ENCODE peak calls at places on chromosomes 16 and 17, in four cellular contexts. One of them, this sample, is unnamed.

GRCh38 chr17:55549140-55549539 is 37.9 kb upstream of the SMIM36 start:
- DNase-seq in HepG2: peak
- DNase-seq in WTC11: no peak
- DNase-seq in HEK293T: no peak
- DNase-seq in this sample: no peak

GRCh38 chr17:75130632-75131277 is 787 bp downstream of the NT5C start:
- DNase-seq in HepG2: peak
- DNase-seq in WTC11: peak
- DNase-seq in HEK293T: peak
- DNase-seq in this sample: peak

GRCh38 chr17:80124351-80124981 is 22.5 kb downstream of the EIF4A3 start:
- DNase-seq in HepG2: peak
- DNase-seq in WTC11: peak
- DNase-seq in HEK293T: peak
- DNase-seq in this sample: no peak

GRCh38 chr16:20622498-20622870 is 46.3 kb upstream of the ACSM2B start:
- DNase-seq in HepG2: no peak
- DNase-seq in WTC11: no peak
- DNase-seq in HEK293T: no peak
- DNase-seq in this sample: no peak

GRCh38 chr17:20121359-20122235 is 112.4 kb downstream of the SPECC1 start:
- DNase-seq in HepG2: peak
- DNase-seq in WTC11: peak
- DNase-seq in HEK293T: peak
- DNase-seq in this sample: peak

GRCh38 chr16:11561440-11561797 is 25.3 kb downstream of the LITAF start:
- DNase-seq in HepG2: no peak
- DNase-seq in WTC11: no peak
- DNase-seq in HEK293T: no peak
- DNase-seq in this sample: no peak

GRCh38 chr16:10317425-10318001 is 68.3 kb upstream of the ATF7IP2 start:
- DNase-seq in HepG2: no peak
- DNase-seq in WTC11: no peak
- DNase-seq in HEK293T: no peak
- DNase-seq in this sample: no peak

GRCh38 chr17:41417576-41418015 is 6.8 kb downstream of the KRT37 start:
- DNase-seq in HepG2: peak
- DNase-seq in WTC11: peak
- DNase-seq in HEK293T: peak
- DNase-seq in this sample: peak

GRCh38 chr16:11550651-11551498 is 35.8 kb downstream of the LITAF start:
- DNase-seq in HepG2: no peak
- DNase-seq in WTC11: no peak
- DNase-seq in HEK293T: no peak
- DNase-seq in this sample: no peak

GRCh38 chr16:75264531-75264998 is 13.1 kb upstream of the BCAR1 start:
- DNase-seq in HepG2: no peak
- DNase-seq in WTC11: no peak
- DNase-seq in HEK293T: no peak
- DNase-seq in this sample: no peak

GRCh38 chr16:83481589-83481988 is 326.2 kb upstream of the HSBP1 start:
- DNase-seq in HepG2: no peak
- DNase-seq in WTC11: no peak
- DNase-seq in HEK293T: no peak
- DNase-seq in this sample: no peak

GRCh38 chr17:2940352-2940751 is 123.1 kb downstream of the OR1D5 start:
- DNase-seq in HepG2: no peak
- DNase-seq in WTC11: peak
- DNase-seq in HEK293T: no peak
- DNase-seq in this sample: no peak

GRCh38 chr17:28225872-28226271 is 93.1 kb upstream of the TMEM97 start:
- DNase-seq in HepG2: no peak
- DNase-seq in WTC11: no peak
- DNase-seq in HEK293T: no peak
- DNase-seq in this sample: no peak

GRCh38 chr16:69073181-69073669 is 32.2 kb upstream of the HAS3 start:
- DNase-seq in HepG2: peak
- DNase-seq in WTC11: no peak
- DNase-seq in HEK293T: no peak
- DNase-seq in this sample: no peak

GRCh38 chr17:60345233-60345632 is 46.7 kb downstream of the USP32 start:
- DNase-seq in HepG2: no peak
- DNase-seq in WTC11: no peak
- DNase-seq in HEK293T: peak
- DNase-seq in this sample: no peak

GRCh38 chr16:1991588-1992474 is 2.1 kb downstream of the SYNGR3 start:
- DNase-seq in HepG2: no peak
- DNase-seq in WTC11: peak
- DNase-seq in HEK293T: peak
- DNase-seq in this sample: peak

GRCh38 chr17:7855643-7856080 is 796 bp downstream of the TMEM88 start:
- DNase-seq in HepG2: no peak
- DNase-seq in WTC11: no peak
- DNase-seq in HEK293T: peak
- DNase-seq in this sample: no peak

GRCh38 chr17:83103200-83103937 is 24.0 kb downstream of the METRNL start:
- DNase-seq in HepG2: no peak
- DNase-seq in WTC11: peak
- DNase-seq in HEK293T: peak
- DNase-seq in this sample: peak

GRCh38 chr17:47692895-47693666 is 880 bp upstream of the TBKBP1 start:
- DNase-seq in HepG2: no peak
- DNase-seq in WTC11: no peak
- DNase-seq in HEK293T: no peak
- DNase-seq in this sample: no peak

GRCh38 chr17:44024271-44024663 is 9.5 kb upstream of the TMEM101 start:
- DNase-seq in HepG2: no peak
- DNase-seq in WTC11: no peak
- DNase-seq in HEK293T: no peak
- DNase-seq in this sample: no peak

GRCh38 chr17:19744492-19744891 is 3.6 kb downstream of the ALDH3A1 start:
- DNase-seq in HepG2: no peak
- DNase-seq in WTC11: peak
- DNase-seq in HEK293T: no peak
- DNase-seq in this sample: no peak

GRCh38 chr16:87101903-87102302 is 215.3 kb downstream of the C16orf95 start:
- DNase-seq in HepG2: no peak
- DNase-seq in WTC11: no peak
- DNase-seq in HEK293T: no peak
- DNase-seq in this sample: no peak

GRCh38 chr16:66270333-66270927 is 96.1 kb upstream of the CDH5 start:
- DNase-seq in HepG2: peak
- DNase-seq in WTC11: peak
- DNase-seq in HEK293T: peak
- DNase-seq in this sample: peak

GRCh38 chr16:19294156-19294649 is 8.7 kb downstream of the CLEC19A start:
- DNase-seq in HepG2: no peak
- DNase-seq in WTC11: no peak
- DNase-seq in HEK293T: no peak
- DNase-seq in this sample: no peak

GRCh38 chr16:81487301-81487720 is 42.7 kb downstream of the CMIP start:
- DNase-seq in HepG2: no peak
- DNase-seq in WTC11: no peak
- DNase-seq in HEK293T: no peak
- DNase-seq in this sample: no peak

GRCh38 chr17:77810536-77810935 is 148.0 kb upstream of the TNRC6C start:
- DNase-seq in HepG2: no peak
- DNase-seq in WTC11: no peak
- DNase-seq in HEK293T: no peak
- DNase-seq in this sample: no peak

GRCh38 chr17:330993-331701 is 21.5 kb downstream of the RPH3AL start:
- DNase-seq in HepG2: no peak
- DNase-seq in WTC11: no peak
- DNase-seq in HEK293T: no peak
- DNase-seq in this sample: no peak

GRCh38 chr16:85870159-85870558 is 28.8 kb upstream of the IRF8 start:
- DNase-seq in HepG2: no peak
- DNase-seq in WTC11: no peak
- DNase-seq in HEK293T: no peak
- DNase-seq in this sample: no peak

GRCh38 chr16:85863384-85863774 is 35.6 kb upstream of the IRF8 start:
- DNase-seq in HepG2: no peak
- DNase-seq in WTC11: no peak
- DNase-seq in HEK293T: no peak
- DNase-seq in this sample: no peak

GRCh38 chr16:85864965-85865364 is 34.0 kb upstream of the IRF8 start:
- DNase-seq in HepG2: no peak
- DNase-seq in WTC11: no peak
- DNase-seq in HEK293T: no peak
- DNase-seq in this sample: no peak

GRCh38 chr16:85868495-85868894 is 30.5 kb upstream of the IRF8 start:
- DNase-seq in HepG2: no peak
- DNase-seq in WTC11: no peak
- DNase-seq in HEK293T: no peak
- DNase-seq in this sample: no peak

DNA sequence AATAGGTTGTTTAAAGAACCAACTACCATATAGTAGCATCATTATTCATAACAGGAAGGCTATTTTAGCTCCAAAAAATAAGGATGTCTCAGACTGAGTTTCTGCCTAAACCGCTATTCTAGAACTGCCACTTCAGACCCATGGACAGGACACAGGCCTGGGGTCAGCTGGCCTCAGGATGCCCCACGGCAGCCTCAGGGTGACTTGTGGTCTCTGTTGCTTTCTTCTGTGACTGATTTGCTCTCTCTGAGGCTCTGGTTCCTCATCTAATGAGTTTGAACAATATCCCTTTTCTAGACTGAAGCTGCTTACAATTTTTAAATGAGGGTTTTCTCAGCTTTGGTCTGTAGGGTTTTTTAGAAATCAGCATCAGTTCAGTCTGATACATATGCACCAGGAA is 31.8 kb upstream of the IRF8 start:
- DNase-seq in HepG2: no peak
- DNase-seq in WTC11: no peak
- DNase-seq in HEK293T: no peak
- DNase-seq in this sample: no peak
- TF ChIP-seq ELF4 in HepG2: no peak
- TF ChIP-seq ELF4 in WTC11: no peak
- TF ChIP-seq ELF4 in HEK293T: no peak
- TF ChIP-seq ELF4 in this sample: no peak

DNA sequence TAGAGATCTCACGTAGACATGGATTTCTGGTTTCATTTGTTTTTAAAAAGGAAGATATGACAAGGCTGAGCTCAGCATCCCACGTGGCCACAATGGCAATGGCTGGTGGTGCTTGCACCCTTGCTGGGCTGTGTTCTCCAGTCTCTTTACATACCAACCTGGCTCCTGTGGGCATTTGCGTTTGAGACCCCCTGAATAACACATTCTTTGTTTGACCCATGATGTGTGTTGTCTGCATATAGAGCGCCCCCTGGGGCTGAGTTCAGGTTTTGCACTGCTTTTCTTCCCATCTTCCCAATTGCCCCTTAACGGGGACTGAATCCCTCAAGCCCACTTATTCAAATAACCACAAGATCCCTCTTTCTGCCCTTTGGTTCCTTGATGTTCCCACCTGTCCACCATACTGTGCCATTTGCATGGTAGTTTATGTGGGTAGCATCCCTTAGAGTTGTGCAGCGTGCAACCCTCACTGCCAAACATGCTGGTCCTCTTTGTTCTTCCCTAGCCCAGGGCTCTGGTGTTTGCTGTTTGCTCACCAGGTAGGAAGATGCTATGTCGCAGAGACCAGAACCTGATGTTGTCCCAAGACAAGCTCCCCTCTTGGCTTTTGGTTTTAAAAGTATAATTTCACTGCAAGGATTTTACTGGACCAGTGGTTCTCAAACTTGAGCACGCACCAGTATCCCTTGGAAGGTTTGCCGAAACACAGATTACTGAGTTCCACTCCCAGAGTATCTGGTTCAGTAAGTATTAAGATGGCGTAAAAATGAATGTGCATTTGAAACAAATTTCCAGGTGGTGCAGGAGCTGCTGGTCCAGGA is 38.5 kb upstream of the NKD1 start:
- DNase-seq in HepG2: peak
- DNase-seq in WTC11: peak
- DNase-seq in HEK293T: peak
- DNase-seq in this sample: peak
- TF ChIP-seq ELF4 in HepG2: no peak
- TF ChIP-seq ELF4 in WTC11: no peak
- TF ChIP-seq ELF4 in HEK293T: no peak
- TF ChIP-seq ELF4 in this sample: no peak

GRCh38 chr16:3542153-3542550 is 35.1 kb downstream of the NLRC3 start:
- DNase-seq in HepG2: no peak
- DNase-seq in WTC11: no peak
- DNase-seq in HEK293T: no peak
- DNase-seq in this sample: no peak
- TF ChIP-seq ELF4 in HepG2: no peak
- TF ChIP-seq ELF4 in WTC11: no peak
- TF ChIP-seq ELF4 in HEK293T: no peak
- TF ChIP-seq ELF4 in this sample: no peak

DNA sequence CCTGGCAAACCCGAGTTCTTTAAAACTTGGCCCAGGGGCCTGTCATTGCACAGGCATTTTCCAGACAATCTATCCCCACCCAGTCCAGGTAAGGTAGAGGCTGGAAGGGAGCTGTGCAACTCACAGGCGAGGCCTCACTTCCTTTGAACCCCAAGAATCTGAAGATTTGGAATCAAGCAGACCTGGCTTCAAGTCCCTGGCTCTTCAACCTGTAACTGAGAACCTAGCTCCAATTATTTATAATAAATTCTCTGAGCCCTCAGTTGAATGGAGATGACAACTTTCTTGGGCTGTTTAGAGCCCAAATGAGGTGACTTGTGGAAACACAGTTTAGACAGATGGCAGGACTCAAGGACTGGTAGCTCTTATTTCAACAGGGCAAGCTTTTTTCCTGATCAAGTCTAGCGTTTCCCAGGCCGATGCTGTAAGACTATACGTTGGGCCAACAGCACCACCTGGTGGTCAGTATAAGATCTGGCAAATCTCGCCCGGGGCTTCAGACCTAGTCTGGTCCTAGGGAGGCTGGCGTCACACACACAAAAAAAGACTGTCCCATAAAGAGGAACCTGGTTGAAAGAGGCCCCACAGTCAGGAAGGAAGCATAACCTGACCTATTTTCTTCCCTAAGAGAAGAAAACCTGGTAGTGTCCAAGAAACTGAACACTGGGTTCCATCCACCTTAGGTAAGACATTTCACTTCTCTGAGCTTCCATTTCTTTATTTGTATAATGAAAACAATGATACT is 117.9 kb downstream of the C17orf67 start:
- DNase-seq in HepG2: peak
- DNase-seq in WTC11: peak
- DNase-seq in HEK293T: peak
- DNase-seq in this sample: peak
- TF ChIP-seq ELF4 in HepG2: no peak
- TF ChIP-seq ELF4 in WTC11: no peak
- TF ChIP-seq ELF4 in HEK293T: no peak
- TF ChIP-seq ELF4 in this sample: no peak